ENCODE peak calls at places on chromosomes 13 and 19, in eight cellular contexts. One of them, this sample, is unnamed.

GRCh38 chr13:93529961-93530360 is 303.4 kb downstream of the GPC6 start:
- DNase-seq in psoas muscle: no peak
- DNase-seq in left ventricle myocardium inferior: no peak
- DNase-seq in amniotic stem cell: no peak
- DNase-seq in heart left ventricle: no peak
- DNase-seq in CD4-positive, alpha-beta T cell: no peak
- DNase-seq in upper lobe of right lung: no peak
- DNase-seq in AG09319: no peak
- DNase-seq in this sample: no peak

GRCh38 chr19:51777570-51778460 is 16.8 kb downstream of the FPR2 start:
- DNase-seq in psoas muscle: peak; percentile 44
- DNase-seq in left ventricle myocardium inferior: peak; percentile 67
- DNase-seq in amniotic stem cell: peak; percentile 44
- DNase-seq in heart left ventricle: no peak
- DNase-seq in CD4-positive, alpha-beta T cell: peak; percentile 9
- DNase-seq in upper lobe of right lung: peak; percentile 72
- DNase-seq in AG09319: peak; percentile 68
- DNase-seq in this sample: peak; percentile 59

GRCh38 chr19:36916991-36917390 is 859 bp downstream of the ZNF568 start:
- DNase-seq in psoas muscle: no peak
- DNase-seq in left ventricle myocardium inferior: no peak
- DNase-seq in amniotic stem cell: no peak
- DNase-seq in heart left ventricle: no peak
- DNase-seq in CD4-positive, alpha-beta T cell: no peak
- DNase-seq in upper lobe of right lung: no peak
- DNase-seq in AG09319: no peak
- DNase-seq in this sample: no peak

GRCh38 chr19:30173593-30174356 is 198.4 kb upstream of the ZNF536 start:
- DNase-seq in psoas muscle: no peak
- DNase-seq in left ventricle myocardium inferior: no peak
- DNase-seq in amniotic stem cell: no peak
- DNase-seq in heart left ventricle: no peak
- DNase-seq in CD4-positive, alpha-beta T cell: no peak
- DNase-seq in upper lobe of right lung: no peak
- DNase-seq in AG09319: no peak
- DNase-seq in this sample: no peak

GRCh38 chr13:105047676-105048295 is 1487.7 kb downstream of the EFNB2 start:
- DNase-seq in psoas muscle: no peak
- DNase-seq in left ventricle myocardium inferior: no peak
- DNase-seq in amniotic stem cell: no peak
- DNase-seq in heart left ventricle: no peak
- DNase-seq in CD4-positive, alpha-beta T cell: no peak
- DNase-seq in upper lobe of right lung: no peak
- DNase-seq in AG09319: no peak
- DNase-seq in this sample: no peak

GRCh38 chr19:34838753-34839431 is 65.9 kb upstream of the ZNF599 start:
- DNase-seq in psoas muscle: peak; percentile 18
- DNase-seq in left ventricle myocardium inferior: no peak
- DNase-seq in amniotic stem cell: no peak
- DNase-seq in heart left ventricle: no peak
- DNase-seq in CD4-positive, alpha-beta T cell: no peak
- DNase-seq in upper lobe of right lung: no peak
- DNase-seq in AG09319: no peak
- DNase-seq in this sample: peak; percentile 89

GRCh38 chr13:58343081-58343480 is 711.5 kb downstream of the PCDH17 start:
- DNase-seq in psoas muscle: no peak
- DNase-seq in left ventricle myocardium inferior: no peak
- DNase-seq in amniotic stem cell: no peak
- DNase-seq in heart left ventricle: no peak
- DNase-seq in CD4-positive, alpha-beta T cell: no peak
- DNase-seq in upper lobe of right lung: no peak
- DNase-seq in AG09319: no peak
- DNase-seq in this sample: no peak

GRCh38 chr19:12778020-12778904 is 2.9 kb upstream of the HOOK2 start:
- DNase-seq in psoas muscle: peak; percentile 82
- DNase-seq in left ventricle myocardium inferior: peak; percentile 74
- DNase-seq in amniotic stem cell: no peak
- DNase-seq in heart left ventricle: peak; percentile 90
- DNase-seq in CD4-positive, alpha-beta T cell: peak; percentile 36
- DNase-seq in upper lobe of right lung: peak; percentile 86
- DNase-seq in AG09319: peak; percentile 39
- DNase-seq in this sample: peak; percentile 53

GRCh38 chr13:28475916-28476725 is 18.8 kb downstream of the FLT1 start:
- DNase-seq in psoas muscle: no peak
- DNase-seq in left ventricle myocardium inferior: no peak
- DNase-seq in amniotic stem cell: peak; percentile 46
- DNase-seq in heart left ventricle: no peak
- DNase-seq in CD4-positive, alpha-beta T cell: no peak
- DNase-seq in upper lobe of right lung: no peak
- DNase-seq in AG09319: peak; percentile 64
- DNase-seq in this sample: no peak

GRCh38 chr19:23509686-23510450 is 114.6 kb upstream of the ZNF91 start:
- DNase-seq in psoas muscle: no peak
- DNase-seq in left ventricle myocardium inferior: no peak
- DNase-seq in amniotic stem cell: no peak
- DNase-seq in heart left ventricle: no peak
- DNase-seq in CD4-positive, alpha-beta T cell: no peak
- DNase-seq in upper lobe of right lung: no peak
- DNase-seq in AG09319: no peak
- DNase-seq in this sample: no peak

GRCh38 chr19:8081569-8082550 is 29.3 kb downstream of the CCL25 start:
- DNase-seq in psoas muscle: no peak
- DNase-seq in left ventricle myocardium inferior: no peak
- DNase-seq in amniotic stem cell: no peak
- DNase-seq in heart left ventricle: no peak
- DNase-seq in CD4-positive, alpha-beta T cell: no peak
- DNase-seq in upper lobe of right lung: no peak
- DNase-seq in AG09319: no peak
- DNase-seq in this sample: no peak

GRCh38 chr19:34999498-35000337 is at the start of gene GRAMD1A:
- DNase-seq in psoas muscle: peak; percentile 88
- DNase-seq in left ventricle myocardium inferior: peak; percentile 90
- DNase-seq in amniotic stem cell: peak; percentile 65
- DNase-seq in heart left ventricle: peak; percentile 94
- DNase-seq in CD4-positive, alpha-beta T cell: peak; percentile 55
- DNase-seq in upper lobe of right lung: peak; percentile 95
- DNase-seq in AG09319: peak; percentile 70
- DNase-seq in this sample: peak; percentile 82

GRCh38 chr19:38304866-38305429 is 897 bp downstream of the C19orf33 start:
- DNase-seq in psoas muscle: no peak
- DNase-seq in left ventricle myocardium inferior: peak; percentile 55
- DNase-seq in amniotic stem cell: no peak
- DNase-seq in heart left ventricle: peak; percentile 73
- DNase-seq in CD4-positive, alpha-beta T cell: no peak
- DNase-seq in upper lobe of right lung: peak; percentile 92
- DNase-seq in AG09319: no peak
- DNase-seq in this sample: peak; percentile 90

GRCh38 chr13:99558570-99559180 is 57.4 kb downstream of the TM9SF2 start:
- DNase-seq in psoas muscle: no peak
- DNase-seq in left ventricle myocardium inferior: no peak
- DNase-seq in amniotic stem cell: no peak
- DNase-seq in heart left ventricle: no peak
- DNase-seq in CD4-positive, alpha-beta T cell: no peak
- DNase-seq in upper lobe of right lung: no peak
- DNase-seq in AG09319: no peak
- DNase-seq in this sample: no peak

GRCh38 chr13:109651854-109652253 is 134.5 kb downstream of the IRS2 start:
- DNase-seq in psoas muscle: no peak
- DNase-seq in left ventricle myocardium inferior: no peak
- DNase-seq in amniotic stem cell: no peak
- DNase-seq in heart left ventricle: no peak
- DNase-seq in CD4-positive, alpha-beta T cell: no peak
- DNase-seq in upper lobe of right lung: no peak
- DNase-seq in AG09319: no peak
- DNase-seq in this sample: no peak

This sample was measured in WTC11.